ENCODE peak calls at places on chromosome 9, in four cellular contexts. M is HEK293T; W is stimulated activated CD8-positive, alpha-beta memory T cell treated with anti-CD3 and anti-CD28 coated beads, Interleukin-15, amount 100 ng/mL, for 1 hour; Z is stimulated activated CD4-positive, alpha-beta T cell treated with anti-CD3 and anti-CD28 coated beads, Interleukin-4, amount 100 ng/mL, for 4 hours. S is an unnamed sample.
A peak's percentile ranks its signal among the peaks of the same experiment; 100 is the strongest.

GRCh38 chr9:127918201-127919107 is 1.6 kb upstream of the ST6GALNAC4 start:
- DNase-seq in M (no peak), W (no peak), Z (no peak), S (no peak)

GRCh38 chr9:101029300-101030021 is 934 bp downstream of the PLPPR1 start:
- DNase-seq in M (no peak), W (no peak), Z (no peak), S (no peak)

GRCh38 chr9:84970432-84970831 is 300.9 kb downstream of the NTRK2 start:
- DNase-seq in M (no peak), W (no peak), Z (no peak), S (no peak)

GRCh38 chr9:124392254-124392653 is 23.0 kb downstream of the PSMB7 start:
- DNase-seq in M (no peak), W (no peak), Z (no peak), S (no peak)

GRCh38 chr9:26656003-26656940 is 236.3 kb downstream of the CAAP1 start:
- DNase-seq in M (peak; percentile 56), W (no peak), Z (no peak), S (no peak)

GRCh38 chr9:116558035-116558434 is 129.1 kb upstream of the TRIM32 start:
- DNase-seq in M (no peak), W (no peak), Z (no peak), S (no peak)

GRCh38 chr9:129237195-129237611 is 59.1 kb upstream of the IER5L start:
- DNase-seq in M (no peak), W (peak; percentile 28), Z (peak; percentile 78), S (no peak)

GRCh38 chr9:134313470-134313869 is 12.8 kb upstream of the RXRA start:
- DNase-seq in M (no peak), W (no peak), Z (no peak), S (no peak)

GRCh38 chr9:132069046-132069898 is 10.4 kb downstream of the MED27 start:
- DNase-seq in M (no peak), W (no peak), Z (no peak), S (no peak)

GRCh38 chr9:89005323-89005722 is 14.1 kb downstream of the S1PR3 start:
- DNase-seq in M (no peak), W (no peak), Z (no peak), S (no peak)

GRCh38 chr9:89675403-89675771 is 70.6 kb downstream of the GADD45G start:
- DNase-seq in M (no peak), W (no peak), Z (no peak), S (no peak)

GRCh38 chr9:133384736-133385321 is 8.7 kb downstream of the STKLD1 start:
- DNase-seq in M (no peak), W (no peak), Z (no peak), S (no peak)

GRCh38 chr9:96080364-96080763 is 204.9 kb downstream of the ERCC6L2 start:
- DNase-seq in M (no peak), W (no peak), Z (no peak), S (no peak)

GRCh38 chr9:121321039-121321503 is 49.0 kb downstream of the STOM start:
- DNase-seq in M (no peak), W (no peak), Z (no peak), S (no peak)

GRCh38 chr9:88651682-88652633 is 117.0 kb downstream of the NXNL2 start:
- DNase-seq in M (no peak), W (no peak), Z (no peak), S (no peak)

S was measured in central memory CD8-positive, alpha-beta T cell.